ENCODE peak calls at places on chromosomes 5 and 9, in six cellular contexts. One of them, this sample, is unnamed.
A peak's percentile ranks its signal among the peaks of the same experiment; 100 is the strongest.

GRCh38 chr5:8714197-8714596 is 831.7 kb downstream of the SEMA5A start:
- DNase-seq in kidney: no peak
- DNase-seq in hepatocyte: no peak
- DNase-seq in SJCRH30: no peak
- DNase-seq in transverse colon: no peak
- DNase-seq in heart right ventricle: no peak
- DNase-seq in this sample: no peak

GRCh38 chr9:29006603-29007002 is 1433.3 kb upstream of the C9orf72 start:
- DNase-seq in kidney: no peak
- DNase-seq in hepatocyte: no peak
- DNase-seq in SJCRH30: no peak
- DNase-seq in transverse colon: no peak
- DNase-seq in heart right ventricle: no peak
- DNase-seq in this sample: no peak

GRCh38 chr5:82417776-82418607 is 139.8 kb upstream of the RPS23 start:
- DNase-seq in kidney: no peak
- DNase-seq in hepatocyte: no peak
- DNase-seq in SJCRH30: no peak
- DNase-seq in transverse colon: no peak
- DNase-seq in heart right ventricle: no peak
- DNase-seq in this sample: no peak

GRCh38 chr5:13585324-13585723 is 359.2 kb downstream of the DNAH5 start:
- DNase-seq in kidney: no peak
- DNase-seq in hepatocyte: no peak
- DNase-seq in SJCRH30: no peak
- DNase-seq in transverse colon: no peak
- DNase-seq in heart right ventricle: no peak
- DNase-seq in this sample: no peak

GRCh38 chr5:115577329-115577728 is 24.9 kb downstream of the TICAM2 start:
- DNase-seq in kidney: no peak
- DNase-seq in hepatocyte: no peak
- DNase-seq in SJCRH30: no peak
- DNase-seq in transverse colon: no peak
- DNase-seq in heart right ventricle: no peak
- DNase-seq in this sample: no peak

GRCh38 chr5:1004598-1005361 is 3.8 kb upstream of the NKD2 start:
- DNase-seq in kidney: peak; percentile 95
- DNase-seq in hepatocyte: peak; percentile 87
- DNase-seq in SJCRH30: no peak
- DNase-seq in transverse colon: peak; percentile 65
- DNase-seq in heart right ventricle: peak; percentile 87
- DNase-seq in this sample: peak; percentile 47

GRCh38 chr5:75365740-75366139 is 28.7 kb downstream of the HMGCR start:
- DNase-seq in kidney: no peak
- DNase-seq in hepatocyte: no peak
- DNase-seq in SJCRH30: no peak
- DNase-seq in transverse colon: no peak
- DNase-seq in heart right ventricle: no peak
- DNase-seq in this sample: no peak

GRCh38 chr9:109640232-109641078 is 139.5 kb upstream of the PALM2AKAP2 start:
- DNase-seq in kidney: peak; percentile 86
- DNase-seq in hepatocyte: peak; percentile 60
- DNase-seq in SJCRH30: peak; percentile 92
- DNase-seq in transverse colon: peak; percentile 8
- DNase-seq in heart right ventricle: peak; percentile 61
- DNase-seq in this sample: no peak

GRCh38 chr5:170105643-170106611 is at the start of gene FOXI1:
- DNase-seq in kidney: no peak
- DNase-seq in hepatocyte: no peak
- DNase-seq in SJCRH30: no peak
- DNase-seq in transverse colon: no peak
- DNase-seq in heart right ventricle: no peak
- DNase-seq in this sample: no peak

GRCh38 chr9:136621019-136621733 is 41.5 kb upstream of the EGFL7 start:
- DNase-seq in kidney: no peak
- DNase-seq in hepatocyte: no peak
- DNase-seq in SJCRH30: no peak
- DNase-seq in transverse colon: no peak
- DNase-seq in heart right ventricle: no peak
- DNase-seq in this sample: no peak

GRCh38 chr9:6758418-6759113 is 793 bp downstream of the KDM4C start:
- DNase-seq in kidney: peak; percentile 87
- DNase-seq in hepatocyte: peak; percentile 75
- DNase-seq in SJCRH30: peak; percentile 40
- DNase-seq in transverse colon: peak; percentile 76
- DNase-seq in heart right ventricle: peak; percentile 33
- DNase-seq in this sample: no peak

GRCh38 chr5:14727428-14727865 is 62.9 kb downstream of the OTULIN start:
- DNase-seq in kidney: peak; percentile 92
- DNase-seq in hepatocyte: peak; percentile 91
- DNase-seq in SJCRH30: peak; percentile 51
- DNase-seq in transverse colon: peak; percentile 79
- DNase-seq in heart right ventricle: peak; percentile 84
- DNase-seq in this sample: peak; percentile 65

GRCh38 chr9:28317706-28318210 is 744.5 kb upstream of the C9orf72 start:
- DNase-seq in kidney: no peak
- DNase-seq in hepatocyte: no peak
- DNase-seq in SJCRH30: no peak
- DNase-seq in transverse colon: no peak
- DNase-seq in heart right ventricle: no peak
- DNase-seq in this sample: no peak

GRCh38 chr5:73856972-73857371 is 231.0 kb downstream of the ARHGEF28 start:
- DNase-seq in kidney: no peak
- DNase-seq in hepatocyte: no peak
- DNase-seq in SJCRH30: no peak
- DNase-seq in transverse colon: no peak
- DNase-seq in heart right ventricle: no peak
- DNase-seq in this sample: no peak

GRCh38 chr5:88778736-88779135 is 104.2 kb downstream of the MEF2C start:
- DNase-seq in kidney: no peak
- DNase-seq in hepatocyte: no peak
- DNase-seq in SJCRH30: no peak
- DNase-seq in transverse colon: no peak
- DNase-seq in heart right ventricle: no peak
- DNase-seq in this sample: no peak

GRCh38 chr5:135543151-135543818 is 7.5 kb upstream of the NEUROG1 start:
- DNase-seq in kidney: no peak
- DNase-seq in hepatocyte: no peak
- DNase-seq in SJCRH30: no peak
- DNase-seq in transverse colon: no peak
- DNase-seq in heart right ventricle: no peak
- DNase-seq in this sample: no peak

GRCh38 chr5:135060021-135060420 is 26.0 kb upstream of the PITX1 start:
- DNase-seq in kidney: peak; percentile 53
- DNase-seq in hepatocyte: no peak
- DNase-seq in SJCRH30: no peak
- DNase-seq in transverse colon: no peak
- DNase-seq in heart right ventricle: no peak
- DNase-seq in this sample: no peak

GRCh38 chr5:72234265-72234700 is 85.8 kb downstream of the MRPS27 start:
- DNase-seq in kidney: no peak
- DNase-seq in hepatocyte: peak; percentile 7
- DNase-seq in SJCRH30: no peak
- DNase-seq in transverse colon: no peak
- DNase-seq in heart right ventricle: no peak
- DNase-seq in this sample: peak; percentile 82

GRCh38 chr5:24294324-24294723 is 350.5 kb downstream of the CDH10 start:
- DNase-seq in kidney: no peak
- DNase-seq in hepatocyte: no peak
- DNase-seq in SJCRH30: no peak
- DNase-seq in transverse colon: no peak
- DNase-seq in heart right ventricle: no peak
- DNase-seq in this sample: no peak

GRCh38 chr5:14476791-14477435 is 104.7 kb upstream of the OTULINL start:
- DNase-seq in kidney: no peak
- DNase-seq in hepatocyte: no peak
- DNase-seq in SJCRH30: no peak
- DNase-seq in transverse colon: no peak
- DNase-seq in heart right ventricle: no peak
- DNase-seq in this sample: no peak

GRCh38 chr5:93273176-93273575 is 307.8 kb downstream of the NR2F1-AS1 start:
- DNase-seq in kidney: no peak
- DNase-seq in hepatocyte: no peak
- DNase-seq in SJCRH30: no peak
- DNase-seq in transverse colon: no peak
- DNase-seq in heart right ventricle: no peak
- DNase-seq in this sample: no peak

GRCh38 chr9:35096035-35096849 is at the start of gene PIGO:
- DNase-seq in kidney: peak; percentile 97
- DNase-seq in hepatocyte: peak; percentile 94
- DNase-seq in SJCRH30: peak; percentile 82
- DNase-seq in transverse colon: peak; percentile 93
- DNase-seq in heart right ventricle: peak; percentile 89
- DNase-seq in this sample: peak; percentile 83

GRCh38 chr5:112648264-112648663 is 89.4 kb upstream of the APC start:
- DNase-seq in kidney: no peak
- DNase-seq in hepatocyte: no peak
- DNase-seq in SJCRH30: no peak
- DNase-seq in transverse colon: no peak
- DNase-seq in heart right ventricle: no peak
- DNase-seq in this sample: no peak

GRCh38 chr5:10621837-10622236 is 58.0 kb downstream of the ANKRD33B start:
- DNase-seq in kidney: no peak
- DNase-seq in hepatocyte: no peak
- DNase-seq in SJCRH30: no peak
- DNase-seq in transverse colon: no peak
- DNase-seq in heart right ventricle: no peak
- DNase-seq in this sample: no peak

GRCh38 chr9:78368236-78368635 is 71.3 kb downstream of the PSAT1 start:
- DNase-seq in kidney: no peak
- DNase-seq in hepatocyte: no peak
- DNase-seq in SJCRH30: no peak
- DNase-seq in transverse colon: no peak
- DNase-seq in heart right ventricle: no peak
- DNase-seq in this sample: no peak

GRCh38 chr5:61525573-61526142 is 193.6 kb downstream of the ZSWIM6 start:
- DNase-seq in kidney: no peak
- DNase-seq in hepatocyte: peak; percentile 42
- DNase-seq in SJCRH30: no peak
- DNase-seq in transverse colon: no peak
- DNase-seq in heart right ventricle: no peak
- DNase-seq in this sample: no peak

GRCh38 chr9:112379177-112380101 is 469 bp upstream of the HSDL2 start:
- DNase-seq in kidney: peak; percentile 100
- DNase-seq in hepatocyte: peak; percentile 99
- DNase-seq in SJCRH30: peak; percentile 100
- DNase-seq in transverse colon: peak; percentile 100
- DNase-seq in heart right ventricle: peak; percentile 100
- DNase-seq in this sample: peak; percentile 98
- H3K4me1 ChIP-seq in kidney: peaks cover 13% of the 10 kb centered on the region
- H3K4me1 ChIP-seq in hepatocyte: peaks cover 29% of the 10 kb centered on the region
- H3K4me1 ChIP-seq in SJCRH30: peaks cover 15% of the 10 kb centered on the region
- H3K4me1 ChIP-seq in transverse colon: peaks cover 34% of the 10 kb centered on the region
- H3K4me1 ChIP-seq in heart right ventricle: peaks cover 28% of the 10 kb centered on the region
- H3K4me1 ChIP-seq in this sample: peaks cover 20% of the 10 kb centered on the region

GRCh38 chr9:138080979-138081378 is 203.4 kb downstream of the CACNA1B start:
- DNase-seq in kidney: peak; percentile 17
- DNase-seq in hepatocyte: no peak
- DNase-seq in SJCRH30: no peak
- DNase-seq in transverse colon: no peak
- DNase-seq in heart right ventricle: no peak
- DNase-seq in this sample: no peak

GRCh38 chr9:138083873-138084272 is 206.3 kb downstream of the CACNA1B start:
- DNase-seq in kidney: peak; percentile 13
- DNase-seq in hepatocyte: no peak
- DNase-seq in SJCRH30: no peak
- DNase-seq in transverse colon: no peak
- DNase-seq in heart right ventricle: no peak
- DNase-seq in this sample: peak; percentile 18

GRCh38 chr9:138082918-138083636 is 205.5 kb downstream of the CACNA1B start:
- DNase-seq in kidney: peak; percentile 24
- DNase-seq in hepatocyte: no peak
- DNase-seq in SJCRH30: peak; percentile 1
- DNase-seq in transverse colon: no peak
- DNase-seq in heart right ventricle: no peak
- DNase-seq in this sample: peak; percentile 24

GRCh38 chr9:138085568-138085967 is 208.0 kb downstream of the CACNA1B start:
- DNase-seq in kidney: no peak
- DNase-seq in hepatocyte: no peak
- DNase-seq in SJCRH30: no peak
- DNase-seq in transverse colon: no peak
- DNase-seq in heart right ventricle: no peak
- DNase-seq in this sample: no peak
- H3K9me3 ChIP-seq in kidney: no peaks in the 10 kb centered on the region
- H3K9me3 ChIP-seq in hepatocyte: no peaks in the 10 kb centered on the region
- H3K9me3 ChIP-seq in SJCRH30: peaks cover 18% of the 10 kb centered on the region
- H3K9me3 ChIP-seq in transverse colon: peaks cover 12% of the 10 kb centered on the region
- H3K9me3 ChIP-seq in heart right ventricle: no peaks in the 10 kb centered on the region
- H3K9me3 ChIP-seq in this sample: no peaks in the 10 kb centered on the region

DNA sequence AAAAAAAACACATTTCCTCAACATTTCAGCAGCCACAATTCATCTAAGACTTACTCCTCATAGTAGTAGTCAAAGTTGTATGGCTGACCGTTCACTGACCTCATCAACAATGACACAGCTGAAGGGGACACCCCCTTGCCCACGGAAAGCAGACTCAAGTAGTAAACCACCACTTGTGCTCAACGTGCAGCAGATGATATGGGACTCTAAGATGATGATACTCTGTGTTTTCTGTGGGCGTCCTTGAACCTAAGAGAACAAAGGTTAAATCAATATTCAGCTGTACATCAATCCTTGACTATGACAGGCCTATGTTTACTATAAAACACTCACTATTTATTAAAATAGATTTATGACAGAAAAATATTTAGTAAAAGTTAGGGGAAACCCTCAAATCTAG is 71.6 kb downstream of the SETX start:
- DNase-seq in kidney: no peak
- DNase-seq in hepatocyte: no peak
- DNase-seq in SJCRH30: no peak
- DNase-seq in transverse colon: no peak
- DNase-seq in heart right ventricle: no peak
- DNase-seq in this sample: no peak
- H3K4me1 ChIP-seq in kidney: no peaks in the 10 kb centered on the region
- H3K4me1 ChIP-seq in hepatocyte: peaks cover 10% of the 10 kb centered on the region
- H3K4me1 ChIP-seq in SJCRH30: no peaks in the 10 kb centered on the region
- H3K4me1 ChIP-seq in transverse colon: no peaks in the 10 kb centered on the region
- H3K4me1 ChIP-seq in heart right ventricle: peaks cover 2% of the 10 kb centered on the region
- H3K4me1 ChIP-seq in this sample: no peaks in the 10 kb centered on the region

GRCh38 chr5:103079796-103080195 is 40.1 kb downstream of the GIN1 start:
- DNase-seq in kidney: no peak
- DNase-seq in hepatocyte: no peak
- DNase-seq in SJCRH30: peak; percentile 71
- DNase-seq in transverse colon: no peak
- DNase-seq in heart right ventricle: no peak
- DNase-seq in this sample: no peak
- H3K9me3 ChIP-seq in kidney: peaks cover 8% of the 10 kb centered on the region
- H3K9me3 ChIP-seq in hepatocyte: peaks cover 5% of the 10 kb centered on the region
- H3K9me3 ChIP-seq in SJCRH30: peaks cover 11% of the 10 kb centered on the region
- H3K9me3 ChIP-seq in transverse colon: peaks cover 67% of the 10 kb centered on the region
- H3K9me3 ChIP-seq in heart right ventricle: peaks cover 8% of the 10 kb centered on the region
- H3K9me3 ChIP-seq in this sample: peaks cover 28% of the 10 kb centered on the region